ENCODE peak calls at places on chromosomes 11 and 22, in six cellular contexts. One of them, this sample, is unnamed.

GRCh38 chr11:93542753-93543246 is 391 bp downstream of the SMCO4 start:
- DNase-seq in HepG2: no peak
- DNase-seq in GM12891: peak
- DNase-seq in H1: no peak
- DNase-seq in GM12878: no peak
- DNase-seq in K562: no peak
- DNase-seq in this sample: peak

GRCh38 chr11:120835601-120836228 is 188.2 kb upstream of the TBCEL start:
- DNase-seq in HepG2: peak
- DNase-seq in GM12891: peak
- DNase-seq in H1: no peak
- DNase-seq in GM12878: peak
- DNase-seq in K562: no peak
- DNase-seq in this sample: peak

GRCh38 chr11:34719303-34719848 is 98.5 kb downstream of the EHF start:
- DNase-seq in HepG2: no peak
- DNase-seq in GM12891: no peak
- DNase-seq in H1: no peak
- DNase-seq in GM12878: no peak
- DNase-seq in K562: no peak
- DNase-seq in this sample: no peak

GRCh38 chr11:86116386-86116726 is 47.5 kb upstream of the PICALM start:
- DNase-seq in HepG2: no peak
- DNase-seq in GM12891: peak
- DNase-seq in H1: no peak
- DNase-seq in GM12878: peak
- DNase-seq in K562: no peak
- DNase-seq in this sample: peak

GRCh38 chr22:27775698-27776409 is 25.7 kb downstream of the MN1 start:
- DNase-seq in HepG2: no peak
- DNase-seq in GM12891: no peak
- DNase-seq in H1: no peak
- DNase-seq in GM12878: no peak
- DNase-seq in K562: no peak
- DNase-seq in this sample: no peak

GRCh38 chr22:20180640-20181039 is 29.8 kb upstream of the CCDC188 start:
- DNase-seq in HepG2: no peak
- DNase-seq in GM12891: no peak
- DNase-seq in H1: no peak
- DNase-seq in GM12878: no peak
- DNase-seq in K562: no peak
- DNase-seq in this sample: no peak

GRCh38 chr22:32577591-32577990 is 103.0 kb downstream of the FBXO7 start:
- DNase-seq in HepG2: no peak
- DNase-seq in GM12891: no peak
- DNase-seq in H1: no peak
- DNase-seq in GM12878: no peak
- DNase-seq in K562: no peak
- DNase-seq in this sample: no peak

GRCh38 chr22:20241579-20242392 is 26.3 kb downstream of the RTN4R start:
- DNase-seq in HepG2: no peak
- DNase-seq in GM12891: no peak
- DNase-seq in H1: no peak
- DNase-seq in GM12878: no peak
- DNase-seq in K562: no peak
- DNase-seq in this sample: no peak

GRCh38 chr11:74325649-74326645 is 14.5 kb upstream of the P4HA3 start:
- DNase-seq in HepG2: no peak
- DNase-seq in GM12891: no peak
- DNase-seq in H1: no peak
- DNase-seq in GM12878: no peak
- DNase-seq in K562: no peak
- DNase-seq in this sample: no peak

GRCh38 chr22:19877626-19878339 is 23.1 kb upstream of the GNB1L start:
- DNase-seq in HepG2: no peak
- DNase-seq in GM12891: peak
- DNase-seq in H1: no peak
- DNase-seq in GM12878: no peak
- DNase-seq in K562: no peak
- DNase-seq in this sample: no peak

GRCh38 chr11:75063732-75064314 is 32.9 kb downstream of the OR2AT4 start:
- DNase-seq in HepG2: no peak
- DNase-seq in GM12891: no peak
- DNase-seq in H1: no peak
- DNase-seq in GM12878: no peak
- DNase-seq in K562: no peak
- DNase-seq in this sample: no peak

GRCh38 chr11:120303004-120303637 is 22.0 kb upstream of the TLCD5 start:
- DNase-seq in HepG2: peak
- DNase-seq in GM12891: peak
- DNase-seq in H1: peak
- DNase-seq in GM12878: peak
- DNase-seq in K562: peak
- DNase-seq in this sample: peak

GRCh38 chr22:46770726-46771125 is 8.3 kb downstream of the TBC1D22A start:
- DNase-seq in HepG2: no peak
- DNase-seq in GM12891: no peak
- DNase-seq in H1: no peak
- DNase-seq in GM12878: no peak
- DNase-seq in K562: no peak
- DNase-seq in this sample: no peak

GRCh38 chr11:34459507-34460162 is 20.9 kb downstream of the CAT start:
- DNase-seq in HepG2: no peak
- DNase-seq in GM12891: no peak
- DNase-seq in H1: no peak
- DNase-seq in GM12878: no peak
- DNase-seq in K562: no peak
- DNase-seq in this sample: no peak

GRCh38 chr11:121553806-121554205 is 101.0 kb upstream of the SORL1-AS1 start:
- DNase-seq in HepG2: peak
- DNase-seq in GM12891: no peak
- DNase-seq in H1: no peak
- DNase-seq in GM12878: no peak
- DNase-seq in K562: no peak
- DNase-seq in this sample: no peak

GRCh38 chr11:123103326-123103980 is 41.5 kb upstream of the HSPA8 start:
- DNase-seq in HepG2: peak
- DNase-seq in GM12891: peak
- DNase-seq in H1: no peak
- DNase-seq in GM12878: no peak
- DNase-seq in K562: peak
- DNase-seq in this sample: no peak

GRCh38 chr11:6251990-6252473 is 7.6 kb upstream of the CCKBR start:
- DNase-seq in HepG2: no peak
- DNase-seq in GM12891: no peak
- DNase-seq in H1: no peak
- DNase-seq in GM12878: no peak
- DNase-seq in K562: peak
- DNase-seq in this sample: no peak

GRCh38 chr11:61863548-61864081 is 27.7 kb downstream of the FADS3 start:
- DNase-seq in HepG2: no peak
- DNase-seq in GM12891: no peak
- DNase-seq in H1: no peak
- DNase-seq in GM12878: no peak
- DNase-seq in K562: no peak
- DNase-seq in this sample: no peak

GRCh38 chr22:44686873-44687600 is 15.0 kb upstream of the PRR5 start:
- DNase-seq in HepG2: peak
- DNase-seq in GM12891: no peak
- DNase-seq in H1: no peak
- DNase-seq in GM12878: no peak
- DNase-seq in K562: no peak
- DNase-seq in this sample: no peak

GRCh38 chr11:130698174-130698573 is 218.1 kb downstream of the SNX19 start:
- DNase-seq in HepG2: no peak
- DNase-seq in GM12891: no peak
- DNase-seq in H1: no peak
- DNase-seq in GM12878: no peak
- DNase-seq in K562: no peak
- DNase-seq in this sample: no peak

GRCh38 chr22:47816121-47816915 is 1053.9 kb downstream of the TBC1D22A start:
- DNase-seq in HepG2: no peak
- DNase-seq in GM12891: no peak
- DNase-seq in H1: no peak
- DNase-seq in GM12878: no peak
- DNase-seq in K562: no peak
- DNase-seq in this sample: no peak

GRCh38 chr11:30852091-30852490 is 265.9 kb upstream of the MPPED2 start:
- DNase-seq in HepG2: no peak
- DNase-seq in GM12891: no peak
- DNase-seq in H1: no peak
- DNase-seq in GM12878: no peak
- DNase-seq in K562: no peak
- DNase-seq in this sample: no peak

DNA sequence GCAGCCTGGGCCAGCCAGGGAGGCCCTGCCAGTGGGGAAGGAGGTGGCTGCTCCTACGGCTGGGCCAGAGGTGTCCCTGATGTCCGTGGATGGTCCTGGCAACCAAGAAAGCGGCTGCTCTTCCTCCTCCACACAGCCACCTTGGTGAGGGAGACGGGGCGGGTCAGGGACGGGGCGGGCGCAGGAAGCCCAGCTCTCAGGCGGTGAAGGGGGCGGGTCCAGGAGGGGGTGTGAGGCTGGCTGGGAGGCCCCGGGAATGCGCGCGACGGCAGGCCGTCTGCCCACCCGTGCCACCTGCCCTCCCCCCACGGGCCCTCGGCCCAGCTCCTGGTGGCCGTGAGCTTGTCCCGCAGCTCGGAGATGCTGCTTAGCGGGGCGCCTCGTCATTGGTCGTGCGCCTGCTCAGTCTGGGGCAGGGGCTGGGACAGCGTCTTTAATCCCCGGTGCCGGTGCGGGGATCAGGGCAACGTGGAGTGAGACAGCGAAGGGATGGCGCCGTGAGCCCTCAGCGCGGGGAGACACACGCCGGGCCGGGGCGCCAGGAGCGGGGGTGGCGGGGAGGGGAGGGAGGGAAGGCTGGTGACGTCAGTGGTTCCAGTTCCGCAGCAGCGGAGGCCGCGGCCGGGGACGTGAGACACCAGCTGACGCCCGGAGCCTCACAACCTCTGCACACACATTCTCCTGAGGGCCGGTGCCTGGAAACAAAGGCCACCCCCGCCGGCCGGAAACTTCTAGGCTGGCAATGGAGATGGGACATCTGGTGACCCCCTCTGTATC is 6.7 kb upstream of the BRSK2 start:
- DNase-seq in HepG2: peak
- DNase-seq in GM12891: peak
- DNase-seq in H1: no peak
- DNase-seq in GM12878: peak
- DNase-seq in K562: peak
- DNase-seq in this sample: peak
- TF ChIP-seq TAF1 in HepG2: no peak
- TF ChIP-seq TAF1 in GM12891: no peak
- TF ChIP-seq TAF1 in H1: peak
- TF ChIP-seq TAF1 in GM12878: no peak
- TF ChIP-seq TAF1 in K562: no peak
- TF ChIP-seq TAF1 in this sample: no peak

GRCh38 chr11:64246874-64247728 is at the start of gene PPP1R14B:
- DNase-seq in HepG2: peak
- DNase-seq in GM12891: peak
- DNase-seq in H1: no peak
- DNase-seq in GM12878: no peak
- DNase-seq in K562: peak
- DNase-seq in this sample: peak
- TF ChIP-seq POLR2AphosphoS5 in HepG2: peak
- TF ChIP-seq POLR2AphosphoS5 in GM12891: no peak
- TF ChIP-seq POLR2AphosphoS5 in H1: no peak
- TF ChIP-seq POLR2AphosphoS5 in GM12878: no peak
- TF ChIP-seq POLR2AphosphoS5 in K562: no peak
- TF ChIP-seq POLR2AphosphoS5 in this sample: no peak

GRCh38 chr22:38205261-38206128 is 3.7 kb downstream of the MAFF start:
- DNase-seq in HepG2: no peak
- DNase-seq in GM12891: no peak
- DNase-seq in H1: no peak
- DNase-seq in GM12878: no peak
- DNase-seq in K562: no peak
- DNase-seq in this sample: no peak

GRCh38 chr22:38204784-38205183 is 3.0 kb downstream of the MAFF start:
- DNase-seq in HepG2: no peak
- DNase-seq in GM12891: peak
- DNase-seq in H1: no peak
- DNase-seq in GM12878: peak
- DNase-seq in K562: no peak
- DNase-seq in this sample: no peak

GRCh38 chr22:38202437-38203089 is 769 bp downstream of the MAFF start:
- DNase-seq in HepG2: peak
- DNase-seq in GM12891: no peak
- DNase-seq in H1: no peak
- DNase-seq in GM12878: no peak
- DNase-seq in K562: peak
- DNase-seq in this sample: no peak

GRCh38 chr22:38203090-38203810 is 1.5 kb downstream of the MAFF start:
- DNase-seq in HepG2: peak
- DNase-seq in GM12891: no peak
- DNase-seq in H1: no peak
- DNase-seq in GM12878: no peak
- DNase-seq in K562: no peak
- DNase-seq in this sample: no peak

DNA sequence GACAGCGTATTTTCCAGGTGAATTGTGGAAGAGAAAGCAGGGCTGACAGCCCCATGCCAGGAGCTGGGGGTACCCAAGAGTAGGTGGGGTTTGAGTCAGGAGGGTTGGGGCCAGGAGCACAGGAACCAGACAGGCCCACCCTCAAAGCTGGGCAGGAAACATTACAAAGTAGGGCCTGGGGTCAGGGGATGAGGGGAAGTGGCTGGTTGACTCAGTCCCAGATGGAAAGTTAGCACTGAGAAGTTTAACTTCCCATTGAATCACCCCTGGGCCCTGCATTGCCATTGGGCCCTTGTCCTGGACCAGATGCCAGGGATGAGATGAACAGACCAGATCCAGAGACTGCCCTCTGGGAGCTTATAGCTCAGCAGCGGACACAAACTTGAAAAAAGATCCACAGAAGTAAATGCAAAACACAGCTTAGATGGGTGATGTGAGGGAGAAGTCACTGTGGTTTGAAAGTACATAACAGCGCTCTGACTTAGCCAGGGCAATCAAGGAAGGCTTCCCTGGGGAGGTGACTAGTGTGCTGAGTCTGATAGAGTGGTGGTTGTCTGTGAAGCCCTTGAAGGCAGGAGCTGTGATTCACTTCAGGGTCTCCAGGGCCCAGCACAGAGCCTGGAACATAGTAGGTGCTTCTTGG is 2.2 kb downstream of the MAFF start:
- DNase-seq in HepG2: no peak
- DNase-seq in GM12891: no peak
- DNase-seq in H1: no peak
- DNase-seq in GM12878: no peak
- DNase-seq in K562: no peak
- DNase-seq in this sample: no peak
- TF ChIP-seq POLR2A in HepG2: no peak
- TF ChIP-seq POLR2A in GM12891: no peak
- TF ChIP-seq POLR2A in H1: peak
- TF ChIP-seq POLR2A in GM12878: no peak
- TF ChIP-seq POLR2A in K562: no peak
- TF ChIP-seq POLR2A in this sample: no peak

DNA sequence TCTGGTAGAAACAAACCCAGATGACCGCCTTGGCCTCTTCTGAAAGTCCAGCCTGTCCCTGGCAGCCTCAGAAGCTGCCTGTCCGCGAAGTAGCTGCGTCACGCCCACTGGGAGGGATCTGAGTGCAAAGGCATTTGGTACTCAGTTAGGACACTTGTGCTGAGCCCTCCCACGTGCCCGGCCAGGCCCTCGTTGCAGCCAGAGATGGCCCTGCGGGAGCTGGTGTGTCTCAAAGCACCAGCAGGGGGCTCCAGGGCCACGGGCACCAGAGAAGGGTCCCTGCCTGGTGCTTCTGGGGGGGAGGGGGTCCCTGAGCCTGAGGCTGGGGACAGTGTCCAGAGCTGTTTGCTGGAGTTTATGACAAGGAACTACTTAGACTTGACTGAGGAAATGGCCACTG is 5.8 kb downstream of the SELENOO start:
- DNase-seq in HepG2: peak
- DNase-seq in GM12891: no peak
- DNase-seq in H1: peak
- DNase-seq in GM12878: no peak
- DNase-seq in K562: peak
- DNase-seq in this sample: no peak
- TF ChIP-seq TAF1 in HepG2: no peak
- TF ChIP-seq TAF1 in GM12891: no peak
- TF ChIP-seq TAF1 in H1: no peak
- TF ChIP-seq TAF1 in GM12878: no peak
- TF ChIP-seq TAF1 in K562: no peak
- TF ChIP-seq TAF1 in this sample: no peak